ENCODE peak calls at places on chromosomes 13 and 19, in eight cellular contexts. M, W, U, A, Q, I, O and G are unnamed samples.

GRCh38 chr19:32372726-32373613 is 27.6 kb downstream of the ZNF507 start:
- DNase-seq in I (no peak), O (peak), U (no peak), Q (no peak), A (no peak), W (no peak), M (no peak), G (no peak)

GRCh38 chr13:25920931-25921330 is 130.9 kb downstream of the SHISA2 start:
- DNase-seq in A (no peak), M (no peak), U (no peak), O (no peak), I (no peak), Q (no peak), W (no peak), G (no peak)

GRCh38 chr13:23655321-23655720 is 85.1 kb downstream of the TNFRSF19 start:
- DNase-seq in U (no peak), O (no peak), M (no peak), I (no peak), Q (no peak), W (no peak), A (no peak), G (no peak)

GRCh38 chr19:2275588-2276428 is 6.2 kb downstream of the PEAK3 start:
- DNase-seq in Q (no peak), U (no peak), I (no peak), M (no peak), O (no peak), A (no peak), W (no peak), G (no peak)

GRCh38 chr19:4577020-4577782 is 17.7 kb upstream of the SEMA6B start:
- DNase-seq in M (no peak), A (no peak), Q (no peak), W (no peak), I (no peak), U (no peak), O (no peak), G (no peak)

GRCh38 chr13:23845309-23845708 is 43.9 kb downstream of the MIPEP start:
- DNase-seq in Q (no peak), W (no peak), M (no peak), O (no peak), I (no peak), A (no peak), U (no peak), G (no peak)

GRCh38 chr19:33444993-33445751 is 71.7 kb downstream of the CEBPG start:
- DNase-seq in O (no peak), U (no peak), M (no peak), W (no peak), Q (peak), A (no peak), I (no peak), G (no peak)

GRCh38 chr13:109274188-109274821 is 512.1 kb downstream of the IRS2 start:
- DNase-seq in W (peak), Q (no peak), I (no peak), M (no peak), O (peak), A (no peak), U (no peak), G (peak)

GRCh38 chr19:16193466-16193865 is 4.2 kb upstream of the AP1M1 start:
- DNase-seq in U (no peak), O (no peak), M (no peak), Q (no peak), I (no peak), A (no peak), W (no peak), G (no peak)

GRCh38 chr13:43356566-43356965 is 333.2 kb downstream of the DNAJC15 start:
- DNase-seq in A (no peak), M (no peak), W (no peak), O (no peak), U (no peak), I (no peak), Q (no peak), G (no peak)

GRCh38 chr19:4066682-4067395 is at the start of gene ZBTB7A:
- DNase-seq in A (no peak), W (no peak), Q (peak), M (peak), O (peak), U (peak), I (peak), G (no peak)

GRCh38 chr13:112911883-112912282 is 57.1 kb upstream of the MCF2L start:
- DNase-seq in O (no peak), I (no peak), Q (no peak), U (no peak), A (no peak), M (no peak), W (no peak), G (no peak)

GRCh38 chr19:11581740-11582139 is 4.3 kb upstream of the ACP5 start:
- DNase-seq in A (no peak), W (no peak), O (no peak), U (no peak), Q (no peak), M (no peak), I (peak), G (no peak)

GRCh38 chr19:19185853-19186728 is 5.9 kb downstream of the BORCS8 start:
- DNase-seq in Q (peak), O (peak), A (no peak), W (no peak), U (peak), M (peak), I (peak), G (no peak)

GRCh38 chr19:15623711-15624318 is 8.8 kb downstream of the CYP4F8 start:
- DNase-seq in Q (no peak), M (no peak), O (no peak), I (peak), A (peak), U (no peak), W (no peak), G (no peak)

GRCh38 chr19:16904599-16904998 is 15.8 kb downstream of the F2RL3 start:
- DNase-seq in A (no peak), Q (no peak), M (no peak), O (no peak), W (no peak), I (no peak), U (no peak), G (no peak)

GRCh38 chr13:39054112-39054511 is 15.9 kb downstream of the NHLRC3 start:
- DNase-seq in U (no peak), A (no peak), M (no peak), W (no peak), Q (no peak), I (no peak), O (no peak), G (no peak)

GRCh38 chr19:1312732-1313694 is 27.3 kb downstream of the EFNA2 start:
- DNase-seq in W (peak), U (no peak), Q (no peak), A (no peak), M (no peak), O (peak), I (no peak), G (no peak)

GRCh38 chr19:35400773-35401100 is 29.9 kb downstream of the GPR42 start:
- DNase-seq in A (no peak), O (no peak), Q (no peak), M (no peak), I (no peak), U (no peak), W (no peak), G (no peak)

GRCh38 chr13:41178040-41178439 is 16.3 kb downstream of the KBTBD7 start:
- DNase-seq in O (peak), A (no peak), W (no peak), Q (no peak), U (no peak), I (no peak), M (no peak), G (no peak)